ENCODE peak calls at places on chromosome 6, in eight cellular contexts. U, I, D, K, H, Q, T and O are unnamed samples.
A peak's percentile ranks its signal among the peaks of the same experiment; 100 is the strongest.

GRCh38 chr6:165660881-165661415 is 2.1 kb downstream of the PDE10A start:
- DNase-seq in U (no peak), I (no peak), D (no peak), K (no peak), H (no peak), Q (peak; percentile 41), T (no peak), O (peak; percentile 22)

GRCh38 chr6:56259682-56260081 is 12.3 kb upstream of the COL21A1 start:
- DNase-seq in U (no peak), I (peak; percentile 16), D (no peak), K (no peak), H (no peak), Q (no peak), T (no peak), O (peak; percentile 23)

GRCh38 chr6:7996538-7997225 is 67.5 kb downstream of the BLOC1S5 start:
- DNase-seq in U (no peak), I (no peak), D (no peak), K (no peak), H (no peak), Q (no peak), T (no peak), O (peak; percentile 2)

GRCh38 chr6:112595201-112595600 is 248.1 kb downstream of the RFPL4B start:
- DNase-seq in U (no peak), I (no peak), D (no peak), K (no peak), H (no peak), Q (no peak), T (no peak), O (no peak)

GRCh38 chr6:166488081-166488685 is 98.3 kb downstream of the RAMACL start:
- DNase-seq in U (peak; percentile 46), I (no peak), D (peak; percentile 44), K (no peak), H (peak; percentile 86), Q (peak; percentile 63), T (no peak), O (no peak)

GRCh38 chr6:126374372-126374771 is 34.5 kb downstream of the CENPW start:
- DNase-seq in U (no peak), I (no peak), D (no peak), K (no peak), H (no peak), Q (no peak), T (no peak), O (no peak)

GRCh38 chr6:36692220-36692619 is 5.4 kb upstream of the RAB44 start:
- DNase-seq in U (peak; percentile 26), I (no peak), D (no peak), K (no peak), H (no peak), Q (no peak), T (no peak), O (no peak)

GRCh38 chr6:15544321-15544900 is 118.4 kb downstream of the DTNBP1 start:
- DNase-seq in U (no peak), I (no peak), D (no peak), K (no peak), H (no peak), Q (no peak), T (no peak), O (no peak)

GRCh38 chr6:87487555-87487954 is 14.8 kb downstream of the SLC35A1 start:
- DNase-seq in U (no peak), I (no peak), D (no peak), K (no peak), H (no peak), Q (no peak), T (no peak), O (no peak)

GRCh38 chr6:87482382-87482781 is 9.6 kb downstream of the SLC35A1 start:
- DNase-seq in U (no peak), I (no peak), D (no peak), K (no peak), H (no peak), Q (no peak), T (no peak), O (no peak)

GRCh38 chr6:87484491-87484890 is 11.7 kb downstream of the SLC35A1 start:
- DNase-seq in U (no peak), I (no peak), D (no peak), K (no peak), H (no peak), Q (no peak), T (no peak), O (no peak)

GRCh38 chr6:87481936-87482335 is 9.2 kb downstream of the SLC35A1 start:
- DNase-seq in U (no peak), I (no peak), D (no peak), K (no peak), H (no peak), Q (no peak), T (no peak), O (no peak)

GRCh38 chr6:87483929-87484328 is 11.2 kb downstream of the SLC35A1 start:
- DNase-seq in U (no peak), I (peak; percentile 11), D (peak; percentile 46), K (peak; percentile 89), H (no peak), Q (no peak), T (no peak), O (no peak)
- TF ChIP-seq CTCF in U (no peak), I (no peak), D (peak; percentile 39), K (peak; percentile 71), H (no peak), Q (peak; percentile 39), T (no peak), O (no peak)

DNA sequence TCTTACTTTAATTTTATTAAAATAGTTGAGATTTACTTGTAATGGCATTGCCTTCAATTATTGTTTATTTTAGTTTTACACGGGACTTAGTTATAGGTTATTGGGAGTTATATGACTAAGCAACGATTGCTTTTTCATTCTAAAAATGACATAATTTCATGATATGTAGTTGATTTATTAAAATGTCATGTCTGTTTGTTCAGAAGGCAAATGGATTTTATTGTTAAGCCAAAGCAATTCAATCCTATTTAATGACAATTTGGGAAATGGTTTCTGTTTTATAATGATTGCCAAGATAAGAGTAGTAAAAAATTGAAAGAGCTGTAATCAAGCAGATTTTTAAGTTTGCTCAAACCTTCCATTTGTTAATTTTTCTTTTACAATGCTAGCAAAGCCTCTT is 74.7 kb downstream of the PHACTR2 start:
- DNase-seq in U (no peak), I (no peak), D (no peak), K (no peak), H (no peak), Q (no peak), T (no peak), O (no peak)
- TF ChIP-seq CTCF in U (no peak), I (no peak), D (no peak), K (no peak), H (no peak), Q (no peak), T (no peak), O (no peak)

GRCh38 chr6:143060806-143061596 is at the start of gene AIG1:
- DNase-seq in U (no peak), I (no peak), D (peak; percentile 11), K (peak; percentile 69), H (no peak), Q (no peak), T (no peak), O (peak; percentile 74)

GRCh38 chr6:143060354-143060805 is 309 bp upstream of the AIG1 start:
- DNase-seq in U (peak; percentile 80), I (peak; percentile 84), D (peak; percentile 26), K (peak; percentile 88), H (peak; percentile 95), Q (peak; percentile 83), T (peak; percentile 66), O (peak; percentile 76)

GRCh38 chr6:143062551-143062950 is 1.9 kb downstream of the AIG1 start:
- DNase-seq in U (no peak), I (no peak), D (no peak), K (no peak), H (no peak), Q (no peak), T (no peak), O (no peak)

GRCh38 chr6:143063631-143064030 is 2.9 kb downstream of the AIG1 start:
- DNase-seq in U (no peak), I (no peak), D (no peak), K (no peak), H (no peak), Q (no peak), T (no peak), O (no peak)

GRCh38 chr6:143061597-143062385 is 1.1 kb downstream of the AIG1 start:
- DNase-seq in U (no peak), I (no peak), D (no peak), K (no peak), H (no peak), Q (no peak), T (no peak), O (no peak)
- TF ChIP-seq CTCF in U (no peak), I (no peak), D (no peak), K (no peak), H (no peak), Q (no peak), T (no peak), O (no peak)

GRCh38 chr6:69729870-69730449 is 66.8 kb downstream of the LMBRD1 start:
- DNase-seq in U (no peak), I (no peak), D (no peak), K (no peak), H (no peak), Q (no peak), T (no peak), O (no peak)
- TF ChIP-seq CTCF in U (no peak), I (peak; percentile 61), D (peak; percentile 11), K (peak; percentile 63), H (no peak), Q (peak; percentile 51), T (peak; percentile 21), O (no peak)